ENCODE peak calls at places on chromosomes 2 and 18, in four cellular contexts. N is H1, O is K562, T is HepG2. X is an unnamed sample.

GRCh38 chr2:113709022-113709421 is 47.4 kb downstream of the SLC35F5 start:
- DNase-seq in O (no peak), T (no peak), N (no peak), X (no peak)

GRCh38 chr2:188227713-188228112 is 64.0 kb upstream of the GULP1 start:
- DNase-seq in T (no peak), O (no peak), N (no peak), X (no peak)

GRCh38 chr2:113337809-113338208 is 59.1 kb upstream of the PAX8 start:
- DNase-seq in O (no peak), N (no peak), T (no peak), X (no peak)

GRCh38 chr18:12031181-12031580 is 49.9 kb downstream of the IMPA2 start:
- DNase-seq in N (no peak), T (no peak), O (no peak), X (no peak)

GRCh38 chr2:110216199-110216598 is 3.9 kb upstream of the MTLN start:
- DNase-seq in T (no peak), N (no peak), O (no peak), X (no peak)

GRCh38 chr2:70656421-70657010 is 102.9 kb upstream of the TGFA start:
- DNase-seq in N (no peak), T (no peak), O (no peak), X (no peak)

GRCh38 chr18:6920099-6920955 is 190.8 kb downstream of the ARHGAP28 start:
- DNase-seq in N (no peak), T (peak), O (peak), X (peak)

GRCh38 chr2:240356700-240357640 is 78.5 kb upstream of the GPC1 start:
- DNase-seq in O (no peak), T (no peak), N (no peak), X (no peak)

GRCh38 chr18:24181806-24182205 is 42.9 kb downstream of the CABYR start:
- DNase-seq in N (no peak), T (no peak), O (no peak), X (no peak)

GRCh38 chr2:110866036-110866435 is 133.7 kb downstream of the ACOXL start:
- DNase-seq in O (no peak), N (no peak), T (no peak), X (no peak)

GRCh38 chr18:8480506-8481328 is 128.5 kb upstream of the RAB12 start:
- DNase-seq in O (peak), T (peak), N (no peak), X (peak)

GRCh38 chr2:77086478-77086877 is 435.7 kb downstream of the LRRTM4 start:
- DNase-seq in O (no peak), N (no peak), T (no peak), X (no peak)

GRCh38 chr2:55842009-55842408 is 81.6 kb downstream of the EFEMP1 start:
- DNase-seq in T (no peak), N (no peak), O (no peak), X (no peak)

GRCh38 chr2:187826023-187826422 is 271.8 kb upstream of the TFPI start:
- DNase-seq in O (no peak), N (no peak), T (no peak), X (peak)

GRCh38 chr2:218343591-218343990 is 13.1 kb upstream of the CATIP start:
- DNase-seq in N (no peak), T (no peak), O (no peak), X (no peak)

GRCh38 chr2:144886847-144887246 is 366.9 kb upstream of the ZEB2 start:
- DNase-seq in N (no peak), T (no peak), O (no peak), X (no peak)

GRCh38 chr2:100742884-100743283 is 77.1 kb upstream of the NPAS2 start:
- DNase-seq in O (no peak), N (no peak), T (peak), X (no peak)

GRCh38 chr2:231721641-231722310 is 13.5 kb downstream of the PTMA start:
- DNase-seq in O (no peak), N (no peak), T (no peak), X (no peak)

GRCh38 chr18:5542393-5543035 is 1.3 kb downstream of the EPB41L3 start:
- DNase-seq in T (no peak), N (no peak), O (no peak), X (peak)

GRCh38 chr2:219418155-219418569 is at the start of gene DES:
- DNase-seq in N (no peak), O (no peak), T (no peak), X (no peak)

GRCh38 chr18:24868760-24869237 is 408.4 kb downstream of the HRH4 start:
- DNase-seq in O (no peak), N (no peak), T (no peak), X (peak)

GRCh38 chr2:74239346-74239745 is 40.9 kb downstream of the MTHFD2 start:
- DNase-seq in N (no peak), O (no peak), T (no peak), X (no peak)

GRCh38 chr2:98020992-98021713 is 25.4 kb upstream of the TMEM131 start:
- DNase-seq in T (no peak), N (no peak), O (no peak), X (no peak)

GRCh38 chr2:54680397-54681032 is 42.9 kb upstream of the EML6 start:
- DNase-seq in N (no peak), T (no peak), O (no peak), X (no peak)
- H2AFZ ChIP-seq in N (no peak), T (no peak), O (no peak), X (no peak)

DNA sequence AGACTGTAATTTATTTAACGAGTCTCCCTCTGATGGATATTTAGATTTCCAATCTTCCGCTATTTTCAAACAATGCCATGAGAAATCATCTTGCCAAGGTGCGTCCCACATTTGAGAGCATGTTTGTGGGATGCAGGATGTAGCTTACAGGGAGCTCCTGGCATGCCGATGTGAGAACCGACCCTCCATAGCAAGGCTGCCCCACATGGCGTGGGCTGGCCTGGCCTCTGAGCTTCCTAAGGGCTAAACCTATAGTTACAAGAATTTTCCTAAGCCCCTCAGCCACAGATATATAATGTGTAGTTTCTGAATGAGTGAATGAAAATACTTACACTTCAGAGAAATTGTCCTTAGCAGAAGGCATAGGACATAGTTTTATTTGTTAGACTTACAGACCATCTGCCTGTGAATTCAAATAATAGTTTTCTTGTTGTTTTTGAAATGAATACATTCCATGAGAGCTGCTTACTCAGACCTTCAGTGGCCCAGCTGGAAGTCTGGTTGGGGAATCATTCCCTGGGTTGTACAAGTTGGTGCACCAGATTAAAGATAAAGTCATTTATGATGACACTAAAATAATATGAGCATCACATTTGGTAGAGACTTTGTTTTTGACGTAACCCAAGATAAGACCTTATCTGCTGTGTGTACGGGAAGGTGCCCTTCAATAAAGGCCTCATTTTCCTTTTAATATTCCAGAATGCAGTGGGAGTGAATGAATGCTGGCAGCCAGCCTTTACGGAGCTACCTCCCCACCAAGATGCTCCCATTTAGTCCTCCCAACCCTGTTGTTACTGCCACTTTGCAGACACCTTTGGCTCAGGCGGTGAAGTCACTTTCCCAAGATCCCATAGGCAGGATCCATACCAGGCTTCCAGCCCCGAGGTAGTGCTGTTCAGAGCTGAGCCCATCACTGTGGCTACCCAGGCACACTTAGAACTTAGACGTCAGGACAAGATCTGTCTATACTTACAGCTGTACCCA is 107.1 kb downstream of the GLI2 start:
- DNase-seq in N (no peak), T (no peak), O (no peak), X (no peak)
- TF ChIP-seq JUN in N (no peak), T (no peak), O (no peak), X (no peak)

GRCh38 chr2:233850745-233851144 is 3.6 kb downstream of the HJURP start:
- DNase-seq in N (no peak), T (no peak), O (no peak), X (no peak)
- H2AFZ ChIP-seq in N (no peak), T (no peak), O (no peak), X (no peak)

GRCh38 chr2:11938196-11938595 is 191.8 kb downstream of the LPIN1 start:
- DNase-seq in O (no peak), T (no peak), N (no peak), X (no peak)
- TF ChIP-seq JUN in O (no peak), T (no peak), N (no peak), X (no peak)

DNA sequence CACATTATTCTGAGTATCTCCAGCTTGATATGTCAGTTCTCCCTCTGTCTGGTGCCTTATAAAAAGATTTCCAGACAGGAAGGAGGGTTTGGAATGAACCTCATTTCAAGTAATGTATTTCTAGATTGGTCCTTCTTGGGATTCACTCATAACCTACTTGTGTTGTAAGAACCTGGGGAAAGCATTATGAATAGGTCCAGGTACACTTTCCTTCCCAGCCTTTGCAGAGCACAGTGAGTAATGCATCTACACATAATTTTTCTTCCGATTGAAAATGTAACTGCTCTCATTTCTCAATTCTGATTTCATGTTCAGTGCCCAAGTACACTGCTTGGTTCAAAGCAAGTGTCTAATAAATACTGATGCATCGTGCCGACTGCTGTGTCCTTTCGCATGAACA is 25.0 kb upstream of the ACAA2 start:
- DNase-seq in N (no peak), T (no peak), O (no peak), X (no peak)
- H2AFZ ChIP-seq in N (no peak), T (no peak), O (no peak), X (no peak)

GRCh38 chr2:137383391-137383790 is 580.9 kb upstream of the HNMT start:
- DNase-seq in O (no peak), N (no peak), T (no peak), X (no peak)
- TF ChIP-seq JUN in O (no peak), N (no peak), T (no peak), X (no peak)

GRCh38 chr18:70366670-70367069 is 77.8 kb downstream of the SOCS6 start:
- DNase-seq in O (no peak), T (no peak), N (no peak), X (no peak)
- H2AFZ ChIP-seq in O (no peak), T (no peak), N (peak), X (no peak)

GRCh38 chr18:3262234-3263171 is 570 bp downstream of the MYL12B start:
- DNase-seq in N (no peak), T (no peak), O (no peak), X (peak)
- TF ChIP-seq JUN in N (no peak), T (no peak), O (no peak), X (no peak)

GRCh38 chr2:16326736-16327300 is 338.8 kb downstream of the CYRIA start:
- DNase-seq in O (no peak), T (no peak), N (no peak), X (no peak)

GRCh38 chr2:16329421-16329820 is 336.2 kb downstream of the CYRIA start:
- DNase-seq in O (no peak), N (no peak), T (no peak), X (no peak)

GRCh38 chr2:16330012-16330411 is 335.6 kb downstream of the CYRIA start:
- DNase-seq in O (no peak), T (peak), N (no peak), X (no peak)

GRCh38 chr2:16327311-16327710 is 338.3 kb downstream of the CYRIA start:
- DNase-seq in N (no peak), O (no peak), T (no peak), X (no peak)

DNA sequence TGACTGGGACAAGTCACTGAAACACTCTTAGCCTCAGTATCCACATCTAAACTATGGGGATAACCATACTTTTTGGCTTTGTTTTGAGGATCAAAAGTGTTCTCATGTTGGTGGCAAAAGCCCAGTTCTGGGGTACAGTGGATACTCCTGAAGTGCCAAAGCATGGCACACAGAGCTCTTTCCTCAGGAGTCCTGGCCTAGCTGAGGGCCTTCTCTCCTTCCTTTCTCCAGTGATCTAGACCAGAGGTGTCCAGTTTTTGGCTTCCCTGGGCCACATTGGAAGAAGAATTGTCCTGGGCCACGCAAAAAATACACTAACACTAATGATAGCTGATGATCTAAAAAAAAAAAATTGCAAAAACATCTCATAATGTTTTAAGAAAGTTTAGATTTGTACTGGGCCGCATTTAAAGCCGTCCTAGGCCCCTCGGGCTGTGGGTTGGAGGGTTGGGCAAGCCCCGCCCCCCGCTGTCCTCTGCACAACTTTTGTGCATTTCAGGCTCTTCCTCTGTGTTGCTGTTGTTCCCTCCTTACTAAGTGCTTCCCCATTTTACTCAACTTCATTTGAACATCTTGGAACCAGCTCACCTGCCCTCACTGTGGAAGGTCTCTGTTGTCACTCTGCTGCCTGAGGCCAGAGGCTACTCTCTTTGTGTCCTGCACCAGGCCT is 337.0 kb downstream of the CYRIA start:
- DNase-seq in O (no peak), N (no peak), T (no peak), X (no peak)
- H2AFZ ChIP-seq in O (no peak), N (no peak), T (no peak), X (no peak)

GRCh38 chr18:50560681-50561629 is 1.1 kb downstream of the MAPK4 start:
- DNase-seq in N (no peak), O (no peak), T (no peak), X (no peak)
- TF ChIP-seq JUN in N (no peak), O (no peak), T (no peak), X (no peak)